ENCODE peak calls at places on chromosomes 3 and 15, in nine cellular contexts. One of them, this sample, is unnamed. For H3K4me1, the result is how much of the 10 kb centered on the place peaks cover.

GRCh38 chr15:20357139-20358065 is 184.2 kb downstream of the GOLGA6L6 start:
- DNase-seq in endothelial cell of umbilical vein: no peak
- DNase-seq in stomach: peak
- DNase-seq in sigmoid colon: peak
- DNase-seq in GM23338: no peak
- DNase-seq in K562: peak
- DNase-seq in SK-N-SH: no peak
- DNase-seq in HCT116: no peak
- DNase-seq in suprapubic skin: peak
- DNase-seq in this sample: peak

GRCh38 chr3:134317106-134317947 is 56.9 kb downstream of the AMOTL2 start:
- DNase-seq in endothelial cell of umbilical vein: no peak
- DNase-seq in stomach: no peak
- DNase-seq in sigmoid colon: no peak
- DNase-seq in GM23338: no peak
- DNase-seq in K562: no peak
- DNase-seq in SK-N-SH: no peak
- DNase-seq in HCT116: no peak
- DNase-seq in suprapubic skin: no peak
- DNase-seq in this sample: no peak

GRCh38 chr3:142850395-142851023 is 38.4 kb downstream of the PCOLCE2 start:
- DNase-seq in endothelial cell of umbilical vein: peak
- DNase-seq in stomach: peak
- DNase-seq in sigmoid colon: no peak
- DNase-seq in GM23338: no peak
- DNase-seq in K562: peak
- DNase-seq in SK-N-SH: no peak
- DNase-seq in HCT116: peak
- DNase-seq in suprapubic skin: no peak
- DNase-seq in this sample: no peak

GRCh38 chr3:12222765-12223485 is 64.2 kb upstream of the TIMP4 start:
- DNase-seq in endothelial cell of umbilical vein: no peak
- DNase-seq in stomach: no peak
- DNase-seq in sigmoid colon: no peak
- DNase-seq in GM23338: no peak
- DNase-seq in K562: no peak
- DNase-seq in SK-N-SH: no peak
- DNase-seq in HCT116: no peak
- DNase-seq in suprapubic skin: no peak
- DNase-seq in this sample: no peak

GRCh38 chr3:45874677-45875346 is 11.5 kb upstream of the CCR9 start:
- DNase-seq in endothelial cell of umbilical vein: no peak
- DNase-seq in stomach: no peak
- DNase-seq in sigmoid colon: no peak
- DNase-seq in GM23338: no peak
- DNase-seq in K562: peak
- DNase-seq in SK-N-SH: no peak
- DNase-seq in HCT116: no peak
- DNase-seq in suprapubic skin: no peak
- DNase-seq in this sample: no peak

GRCh38 chr3:76726034-76726433 is 313.9 kb upstream of the ROBO2 start:
- DNase-seq in endothelial cell of umbilical vein: no peak
- DNase-seq in stomach: no peak
- DNase-seq in sigmoid colon: no peak
- DNase-seq in GM23338: no peak
- DNase-seq in K562: no peak
- DNase-seq in SK-N-SH: no peak
- DNase-seq in HCT116: no peak
- DNase-seq in suprapubic skin: no peak
- DNase-seq in this sample: no peak

GRCh38 chr3:184325269-184325668 is 10.9 kb downstream of the EIF4G1 start:
- DNase-seq in endothelial cell of umbilical vein: no peak
- DNase-seq in stomach: no peak
- DNase-seq in sigmoid colon: no peak
- DNase-seq in GM23338: no peak
- DNase-seq in K562: no peak
- DNase-seq in SK-N-SH: peak
- DNase-seq in HCT116: no peak
- DNase-seq in suprapubic skin: no peak
- DNase-seq in this sample: no peak

GRCh38 chr15:89975482-89976291 is 25.4 kb upstream of the ZNF710 start:
- DNase-seq in endothelial cell of umbilical vein: no peak
- DNase-seq in stomach: no peak
- DNase-seq in sigmoid colon: peak
- DNase-seq in GM23338: no peak
- DNase-seq in K562: no peak
- DNase-seq in SK-N-SH: no peak
- DNase-seq in HCT116: no peak
- DNase-seq in suprapubic skin: no peak
- DNase-seq in this sample: no peak

GRCh38 chr3:15287565-15288330 is 44.6 kb downstream of the SH3BP5 start:
- DNase-seq in endothelial cell of umbilical vein: no peak
- DNase-seq in stomach: peak
- DNase-seq in sigmoid colon: peak
- DNase-seq in GM23338: no peak
- DNase-seq in K562: no peak
- DNase-seq in SK-N-SH: no peak
- DNase-seq in HCT116: no peak
- DNase-seq in suprapubic skin: peak
- DNase-seq in this sample: no peak

GRCh38 chr15:89451846-89452245 is 44.5 kb downstream of the RHCG start:
- DNase-seq in endothelial cell of umbilical vein: no peak
- DNase-seq in stomach: no peak
- DNase-seq in sigmoid colon: no peak
- DNase-seq in GM23338: no peak
- DNase-seq in K562: no peak
- DNase-seq in SK-N-SH: no peak
- DNase-seq in HCT116: no peak
- DNase-seq in suprapubic skin: no peak
- DNase-seq in this sample: no peak

GRCh38 chr3:107065094-107065861 is 312.0 kb upstream of the CCDC54 start:
- DNase-seq in endothelial cell of umbilical vein: peak
- DNase-seq in stomach: no peak
- DNase-seq in sigmoid colon: no peak
- DNase-seq in GM23338: no peak
- DNase-seq in K562: no peak
- DNase-seq in SK-N-SH: peak
- DNase-seq in HCT116: no peak
- DNase-seq in suprapubic skin: no peak
- DNase-seq in this sample: no peak

GRCh38 chr3:194687638-194688206 is 2.0 kb downstream of the FAM43A start:
- DNase-seq in endothelial cell of umbilical vein: no peak
- DNase-seq in stomach: peak
- DNase-seq in sigmoid colon: peak
- DNase-seq in GM23338: peak
- DNase-seq in K562: no peak
- DNase-seq in SK-N-SH: peak
- DNase-seq in HCT116: no peak
- DNase-seq in suprapubic skin: peak
- DNase-seq in this sample: peak

GRCh38 chr15:62165029-62165792 is at the start of gene C2CD4B:
- DNase-seq in endothelial cell of umbilical vein: peak
- DNase-seq in stomach: peak
- DNase-seq in sigmoid colon: no peak
- DNase-seq in GM23338: peak
- DNase-seq in K562: no peak
- DNase-seq in SK-N-SH: peak
- DNase-seq in HCT116: no peak
- DNase-seq in suprapubic skin: peak
- DNase-seq in this sample: peak

GRCh38 chr15:40844543-40844981 is 714 bp downstream of the SPINT1 start:
- DNase-seq in endothelial cell of umbilical vein: no peak
- DNase-seq in stomach: peak
- DNase-seq in sigmoid colon: no peak
- DNase-seq in GM23338: peak
- DNase-seq in K562: peak
- DNase-seq in SK-N-SH: peak
- DNase-seq in HCT116: no peak
- DNase-seq in suprapubic skin: no peak
- DNase-seq in this sample: peak

DNA sequence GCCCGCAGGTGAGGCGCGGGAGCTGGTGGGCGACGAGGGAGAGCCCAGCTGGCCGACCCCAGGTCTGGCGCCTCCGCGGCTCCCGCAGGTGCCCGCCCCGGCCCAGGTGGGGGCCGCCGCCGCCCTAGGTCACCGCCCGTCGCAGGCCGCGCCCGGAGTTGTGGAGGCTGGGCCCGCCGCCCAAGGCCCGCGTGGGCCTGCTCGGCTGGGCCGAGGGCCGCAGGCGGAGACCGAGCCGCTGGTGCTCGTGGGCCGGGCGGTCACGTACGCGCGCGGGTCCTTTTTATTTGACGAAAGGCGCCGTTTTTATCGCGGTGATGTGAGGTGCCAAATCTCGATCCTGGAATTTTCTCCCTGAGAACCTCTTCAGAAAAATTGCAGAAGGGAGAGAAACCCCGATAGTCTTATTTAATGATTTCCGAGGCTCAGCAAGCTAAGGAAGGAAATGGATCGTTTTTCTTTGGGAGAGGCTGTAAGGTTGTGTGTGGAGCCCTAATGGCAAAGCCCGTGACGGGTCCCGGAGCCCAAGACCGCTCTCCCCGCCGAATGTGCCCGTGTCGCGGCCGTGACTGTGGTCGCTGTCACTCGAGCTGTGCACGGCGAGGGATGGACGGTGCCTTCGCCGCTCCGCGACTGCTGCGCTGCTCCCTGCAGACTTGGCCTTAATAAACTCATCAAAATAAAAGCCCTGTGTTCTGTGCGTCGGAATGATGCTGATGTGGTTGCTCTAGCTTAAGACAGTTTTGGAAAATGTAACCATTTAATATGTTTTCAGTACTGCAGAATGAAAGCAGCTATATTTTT is 603 bp downstream of the APPL1 start:
- DNase-seq in endothelial cell of umbilical vein: peak
- DNase-seq in stomach: peak
- DNase-seq in sigmoid colon: peak
- DNase-seq in GM23338: peak
- DNase-seq in K562: peak
- DNase-seq in SK-N-SH: peak
- DNase-seq in HCT116: no peak
- DNase-seq in suprapubic skin: peak
- DNase-seq in this sample: peak
- TF ChIP-seq POLR2AphosphoS5 in endothelial cell of umbilical vein: no peak
- TF ChIP-seq POLR2AphosphoS5 in stomach: peak
- TF ChIP-seq POLR2AphosphoS5 in sigmoid colon: peak
- TF ChIP-seq POLR2AphosphoS5 in GM23338: peak
- TF ChIP-seq POLR2AphosphoS5 in K562: no peak
- TF ChIP-seq POLR2AphosphoS5 in SK-N-SH: no peak
- TF ChIP-seq POLR2AphosphoS5 in HCT116: no peak
- TF ChIP-seq POLR2AphosphoS5 in suprapubic skin: no peak
- TF ChIP-seq POLR2AphosphoS5 in this sample: peak

DNA sequence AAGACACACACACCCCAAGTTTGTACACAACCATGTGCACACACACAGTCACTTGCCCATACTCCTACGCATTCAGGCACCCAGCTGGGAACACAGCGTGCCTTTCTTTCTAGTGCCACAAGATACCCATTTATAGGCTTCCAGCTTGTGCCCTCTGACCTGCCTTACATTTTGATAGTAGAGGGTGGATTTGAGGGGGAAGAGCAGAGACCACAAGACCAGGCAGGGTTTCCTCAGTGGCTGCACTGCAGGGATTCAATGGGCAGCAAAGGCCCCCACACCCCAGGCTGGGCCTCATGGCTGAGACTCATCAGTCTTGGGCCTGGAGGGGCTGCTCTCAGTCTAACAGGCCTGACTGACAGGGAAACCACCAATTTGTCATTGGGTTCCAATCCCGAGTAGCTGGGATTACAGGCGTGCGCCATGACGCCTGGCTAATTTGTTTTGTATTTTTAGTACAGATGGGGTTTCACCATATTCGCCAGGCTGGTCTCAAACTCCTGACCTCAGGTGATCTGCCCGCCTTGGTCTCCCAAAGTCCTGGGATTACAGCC is 18.8 kb upstream of the ANKDD1A start:
- DNase-seq in endothelial cell of umbilical vein: no peak
- DNase-seq in stomach: no peak
- DNase-seq in sigmoid colon: no peak
- DNase-seq in GM23338: no peak
- DNase-seq in K562: no peak
- DNase-seq in SK-N-SH: no peak
- DNase-seq in HCT116: no peak
- DNase-seq in suprapubic skin: no peak
- DNase-seq in this sample: peak
- H3K4me1 ChIP-seq in endothelial cell of umbilical vein: under half
- H3K4me1 ChIP-seq in stomach: under half
- H3K4me1 ChIP-seq in sigmoid colon: under half
- H3K4me1 ChIP-seq in GM23338: under half
- H3K4me1 ChIP-seq in K562: under half
- H3K4me1 ChIP-seq in SK-N-SH: under half
- H3K4me1 ChIP-seq in HCT116: under half
- H3K4me1 ChIP-seq in suprapubic skin: half or more
- H3K4me1 ChIP-seq in this sample: half or more

DNA sequence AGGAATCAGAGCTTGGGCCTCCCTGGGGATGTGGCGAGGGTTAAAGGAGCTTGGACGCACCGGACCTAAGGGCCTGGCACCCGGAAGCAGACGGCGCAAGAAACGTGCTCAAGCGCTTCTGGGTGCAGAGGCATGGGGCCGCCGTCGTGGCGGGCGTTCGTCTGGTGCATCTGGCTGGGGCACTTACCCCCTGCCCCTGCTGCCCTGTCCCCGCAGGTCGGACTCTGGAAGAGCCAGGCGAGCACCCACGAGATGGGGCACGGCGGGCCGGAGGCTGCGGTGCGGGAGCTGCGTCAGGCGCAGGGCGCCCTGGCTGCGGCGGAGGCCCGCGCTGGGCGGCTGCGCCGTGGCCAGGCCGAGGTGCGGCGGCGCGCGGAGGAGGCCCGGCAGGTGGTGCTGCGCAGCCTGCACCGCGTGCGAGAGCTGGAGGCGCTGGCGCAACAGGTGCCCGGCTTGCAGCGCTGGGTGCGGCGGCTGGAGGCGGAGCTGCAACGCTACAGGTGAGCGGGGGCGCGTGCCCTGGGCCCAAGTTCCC is 2.5 kb downstream of the EFCC1 start:
- DNase-seq in endothelial cell of umbilical vein: no peak
- DNase-seq in stomach: peak
- DNase-seq in sigmoid colon: no peak
- DNase-seq in GM23338: peak
- DNase-seq in K562: no peak
- DNase-seq in SK-N-SH: peak
- DNase-seq in HCT116: peak
- DNase-seq in suprapubic skin: no peak
- DNase-seq in this sample: peak
- TF ChIP-seq CTCF in endothelial cell of umbilical vein: peak
- TF ChIP-seq CTCF in stomach: no peak
- TF ChIP-seq CTCF in sigmoid colon: no peak
- TF ChIP-seq CTCF in GM23338: no peak
- TF ChIP-seq CTCF in K562: no peak
- TF ChIP-seq CTCF in SK-N-SH: no peak
- TF ChIP-seq CTCF in HCT116: peak
- TF ChIP-seq CTCF in suprapubic skin: no peak
- TF ChIP-seq CTCF in this sample: peak

DNA sequence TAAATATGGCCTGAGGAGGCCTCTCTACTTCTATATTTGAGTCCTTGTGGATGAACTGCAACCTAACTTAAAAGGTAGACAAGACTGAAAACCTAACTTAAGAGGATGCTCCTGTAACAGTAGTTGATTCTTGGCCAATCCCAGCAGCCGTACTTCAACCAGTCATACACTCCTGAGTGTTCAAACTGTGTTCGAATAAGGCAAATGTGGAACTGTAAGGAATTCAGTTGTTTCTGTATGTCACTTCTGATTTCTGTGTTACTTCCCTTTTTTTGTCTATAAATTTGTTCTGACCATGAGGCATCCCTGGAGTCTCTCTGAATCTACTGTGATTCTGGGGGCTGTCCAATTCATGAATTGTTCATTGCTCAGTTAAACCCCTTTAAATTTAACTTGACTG is 20.5 kb downstream of the GALK2 start:
- DNase-seq in endothelial cell of umbilical vein: no peak
- DNase-seq in stomach: no peak
- DNase-seq in sigmoid colon: no peak
- DNase-seq in GM23338: no peak
- DNase-seq in K562: no peak
- DNase-seq in SK-N-SH: no peak
- DNase-seq in HCT116: no peak
- DNase-seq in suprapubic skin: no peak
- DNase-seq in this sample: no peak
- TF ChIP-seq POLR2AphosphoS5 in endothelial cell of umbilical vein: no peak
- TF ChIP-seq POLR2AphosphoS5 in stomach: no peak
- TF ChIP-seq POLR2AphosphoS5 in sigmoid colon: no peak
- TF ChIP-seq POLR2AphosphoS5 in GM23338: no peak
- TF ChIP-seq POLR2AphosphoS5 in K562: no peak
- TF ChIP-seq POLR2AphosphoS5 in SK-N-SH: no peak
- TF ChIP-seq POLR2AphosphoS5 in HCT116: no peak
- TF ChIP-seq POLR2AphosphoS5 in suprapubic skin: no peak
- TF ChIP-seq POLR2AphosphoS5 in this sample: no peak

This sample was measured in spleen.